ENCODE peak calls at places on chromosomes 16 and 17, in four cellular contexts. U is RWPE1, B is nephron progenitor cell, S is AG08396. K is an unnamed sample.

GRCh38 chr17:79113699-79114098 is 39.1 kb downstream of the ENGASE start:
- DNase-seq in B (no peak), S (no peak), U (no peak), K (no peak)

GRCh38 chr16:59605706-59606105 is 871.6 kb upstream of the GOT2 start:
- DNase-seq in U (no peak), S (no peak), B (no peak), K (no peak)

GRCh38 chr16:72992142-72992601 is 55.8 kb downstream of the ZFHX3 start:
- DNase-seq in S (no peak), U (no peak), B (peak; percentile 54), K (no peak)

GRCh38 chr16:75273054-75273925 is 21.9 kb upstream of the BCAR1 start:
- DNase-seq in S (peak; percentile 51), U (no peak), B (no peak), K (peak; percentile 68)

GRCh38 chr17:57832299-57832698 is 17.5 kb downstream of the MRPS23 start:
- DNase-seq in B (no peak), S (no peak), U (no peak), K (no peak)

GRCh38 chr17:77795685-77796084 is 162.8 kb upstream of the TNRC6C start:
- DNase-seq in B (no peak), S (no peak), U (no peak), K (no peak)

GRCh38 chr17:56896968-56897359 is 16.9 kb downstream of the TRIM25 start:
- DNase-seq in U (no peak), S (no peak), B (no peak), K (no peak)

GRCh38 chr17:27224526-27225315 is 69.2 kb upstream of the WSB1 start:
- DNase-seq in U (no peak), B (no peak), S (no peak), K (peak; percentile 56)

GRCh38 chr16:52964290-52964689 is 88.4 kb downstream of the CHD9NB start:
- DNase-seq in U (no peak), S (no peak), B (no peak), K (no peak)

GRCh38 chr17:36482611-36483504 is 3.6 kb upstream of the ZNHIT3 start:
- DNase-seq in B (peak; percentile 94), S (peak; percentile 96), U (peak; percentile 86), K (peak; percentile 74)

GRCh38 chr17:39981207-39982068 is 831 bp downstream of the PSMD3 start:
- DNase-seq in U (peak; percentile 16), B (no peak), S (peak; percentile 26), K (no peak)

K was measured in fibroblast of mammary gland.